ENCODE peak calls at places on chromosomes 5 and 9, in eight cellular contexts. One of them, this sample, is unnamed.

GRCh38 chr9:134301387-134302129 is 24.7 kb upstream of the RXRA start:
- DNase-seq in Daoy: peak; percentile 91
- DNase-seq in RWPE1: no peak
- DNase-seq in SK-MEL-5: no peak
- DNase-seq in C1 segment of cervical spinal cord: no peak
- DNase-seq in neuronal stem cell: no peak
- DNase-seq in SW 1271: no peak
- DNase-seq in stimulated activated CD4-positive, alpha-beta T cell treated with anti-CD3 and anti-CD28 coated beads, Interleukin-1b, Interleukin-23, amount 100 ng/mL, for 48 hours: peak; percentile 78
- DNase-seq in this sample: no peak

GRCh38 chr9:103816146-103816545 is 278.0 kb upstream of the SMC2 start:
- DNase-seq in Daoy: no peak
- DNase-seq in RWPE1: no peak
- DNase-seq in SK-MEL-5: no peak
- DNase-seq in C1 segment of cervical spinal cord: no peak
- DNase-seq in neuronal stem cell: no peak
- DNase-seq in SW 1271: no peak
- DNase-seq in stimulated activated CD4-positive, alpha-beta T cell treated with anti-CD3 and anti-CD28 coated beads, Interleukin-1b, Interleukin-23, amount 100 ng/mL, for 48 hours: no peak
- DNase-seq in this sample: no peak

GRCh38 chr5:147911427-147911826 is 5.1 kb upstream of the C5orf46 start:
- DNase-seq in Daoy: no peak
- DNase-seq in RWPE1: no peak
- DNase-seq in SK-MEL-5: no peak
- DNase-seq in C1 segment of cervical spinal cord: peak; percentile 19
- DNase-seq in neuronal stem cell: no peak
- DNase-seq in SW 1271: no peak
- DNase-seq in stimulated activated CD4-positive, alpha-beta T cell treated with anti-CD3 and anti-CD28 coated beads, Interleukin-1b, Interleukin-23, amount 100 ng/mL, for 48 hours: no peak
- DNase-seq in this sample: no peak

GRCh38 chr5:57276353-57276752 is 102.5 kb downstream of the GPBP1 start:
- DNase-seq in Daoy: no peak
- DNase-seq in RWPE1: no peak
- DNase-seq in SK-MEL-5: peak; percentile 51
- DNase-seq in C1 segment of cervical spinal cord: no peak
- DNase-seq in neuronal stem cell: no peak
- DNase-seq in SW 1271: no peak
- DNase-seq in stimulated activated CD4-positive, alpha-beta T cell treated with anti-CD3 and anti-CD28 coated beads, Interleukin-1b, Interleukin-23, amount 100 ng/mL, for 48 hours: peak; percentile 14
- DNase-seq in this sample: no peak

GRCh38 chr5:138177936-138178515 is 404 bp downstream of the BRD8 start:
- DNase-seq in Daoy: peak; percentile 30
- DNase-seq in RWPE1: peak; percentile 73
- DNase-seq in SK-MEL-5: peak; percentile 42
- DNase-seq in C1 segment of cervical spinal cord: peak; percentile 18
- DNase-seq in neuronal stem cell: no peak
- DNase-seq in SW 1271: peak; percentile 24
- DNase-seq in stimulated activated CD4-positive, alpha-beta T cell treated with anti-CD3 and anti-CD28 coated beads, Interleukin-1b, Interleukin-23, amount 100 ng/mL, for 48 hours: peak; percentile 12
- DNase-seq in this sample: peak; percentile 34

GRCh38 chr9:131856105-131856504 is 116.2 kb upstream of the RAPGEF1 start:
- DNase-seq in Daoy: no peak
- DNase-seq in RWPE1: no peak
- DNase-seq in SK-MEL-5: no peak
- DNase-seq in C1 segment of cervical spinal cord: no peak
- DNase-seq in neuronal stem cell: no peak
- DNase-seq in SW 1271: no peak
- DNase-seq in stimulated activated CD4-positive, alpha-beta T cell treated with anti-CD3 and anti-CD28 coated beads, Interleukin-1b, Interleukin-23, amount 100 ng/mL, for 48 hours: no peak
- DNase-seq in this sample: no peak

GRCh38 chr5:174505621-174506020 is 218.8 kb upstream of the MSX2 start:
- DNase-seq in Daoy: peak; percentile 87
- DNase-seq in RWPE1: peak; percentile 74
- DNase-seq in SK-MEL-5: peak; percentile 86
- DNase-seq in C1 segment of cervical spinal cord: no peak
- DNase-seq in neuronal stem cell: no peak
- DNase-seq in SW 1271: no peak
- DNase-seq in stimulated activated CD4-positive, alpha-beta T cell treated with anti-CD3 and anti-CD28 coated beads, Interleukin-1b, Interleukin-23, amount 100 ng/mL, for 48 hours: no peak
- DNase-seq in this sample: peak; percentile 46

GRCh38 chr5:109689740-109690455 is at the start of gene MAN2A1:
- DNase-seq in Daoy: peak; percentile 82
- DNase-seq in RWPE1: peak; percentile 78
- DNase-seq in SK-MEL-5: peak; percentile 59
- DNase-seq in C1 segment of cervical spinal cord: peak; percentile 76
- DNase-seq in neuronal stem cell: peak; percentile 73
- DNase-seq in SW 1271: peak; percentile 29
- DNase-seq in stimulated activated CD4-positive, alpha-beta T cell treated with anti-CD3 and anti-CD28 coated beads, Interleukin-1b, Interleukin-23, amount 100 ng/mL, for 48 hours: peak; percentile 79
- DNase-seq in this sample: peak; percentile 80

GRCh38 chr9:108270041-108270440 is 585.7 kb downstream of the ACTL7B start:
- DNase-seq in Daoy: peak; percentile 50
- DNase-seq in RWPE1: peak; percentile 56
- DNase-seq in SK-MEL-5: no peak
- DNase-seq in C1 segment of cervical spinal cord: no peak
- DNase-seq in neuronal stem cell: no peak
- DNase-seq in SW 1271: no peak
- DNase-seq in stimulated activated CD4-positive, alpha-beta T cell treated with anti-CD3 and anti-CD28 coated beads, Interleukin-1b, Interleukin-23, amount 100 ng/mL, for 48 hours: no peak
- DNase-seq in this sample: no peak

GRCh38 chr9:91949293-91949945 is 609 bp downstream of the ROR2 start:
- DNase-seq in Daoy: peak; percentile 65
- DNase-seq in RWPE1: no peak
- DNase-seq in SK-MEL-5: no peak
- DNase-seq in C1 segment of cervical spinal cord: no peak
- DNase-seq in neuronal stem cell: peak; percentile 41
- DNase-seq in SW 1271: no peak
- DNase-seq in stimulated activated CD4-positive, alpha-beta T cell treated with anti-CD3 and anti-CD28 coated beads, Interleukin-1b, Interleukin-23, amount 100 ng/mL, for 48 hours: no peak
- DNase-seq in this sample: no peak

GRCh38 chr9:133813749-133814585 is 75.8 kb upstream of the SARDH start:
- DNase-seq in Daoy: no peak
- DNase-seq in RWPE1: no peak
- DNase-seq in SK-MEL-5: no peak
- DNase-seq in C1 segment of cervical spinal cord: no peak
- DNase-seq in neuronal stem cell: no peak
- DNase-seq in SW 1271: no peak
- DNase-seq in stimulated activated CD4-positive, alpha-beta T cell treated with anti-CD3 and anti-CD28 coated beads, Interleukin-1b, Interleukin-23, amount 100 ng/mL, for 48 hours: no peak
- DNase-seq in this sample: no peak

GRCh38 chr9:81002920-81003319 is 686.4 kb downstream of the TLE1 start:
- DNase-seq in Daoy: no peak
- DNase-seq in RWPE1: no peak
- DNase-seq in SK-MEL-5: no peak
- DNase-seq in C1 segment of cervical spinal cord: no peak
- DNase-seq in neuronal stem cell: no peak
- DNase-seq in SW 1271: no peak
- DNase-seq in stimulated activated CD4-positive, alpha-beta T cell treated with anti-CD3 and anti-CD28 coated beads, Interleukin-1b, Interleukin-23, amount 100 ng/mL, for 48 hours: no peak
- DNase-seq in this sample: no peak

GRCh38 chr5:127447822-127448221 is 69.6 kb upstream of the PRRC1 start:
- DNase-seq in Daoy: peak; percentile 57
- DNase-seq in RWPE1: no peak
- DNase-seq in SK-MEL-5: no peak
- DNase-seq in C1 segment of cervical spinal cord: no peak
- DNase-seq in neuronal stem cell: no peak
- DNase-seq in SW 1271: no peak
- DNase-seq in stimulated activated CD4-positive, alpha-beta T cell treated with anti-CD3 and anti-CD28 coated beads, Interleukin-1b, Interleukin-23, amount 100 ng/mL, for 48 hours: no peak
- DNase-seq in this sample: no peak

GRCh38 chr5:31412324-31412723 is 119.6 kb downstream of the DROSHA start:
- DNase-seq in Daoy: no peak
- DNase-seq in RWPE1: no peak
- DNase-seq in SK-MEL-5: no peak
- DNase-seq in C1 segment of cervical spinal cord: no peak
- DNase-seq in neuronal stem cell: no peak
- DNase-seq in SW 1271: no peak
- DNase-seq in stimulated activated CD4-positive, alpha-beta T cell treated with anti-CD3 and anti-CD28 coated beads, Interleukin-1b, Interleukin-23, amount 100 ng/mL, for 48 hours: no peak
- DNase-seq in this sample: no peak

GRCh38 chr5:141876628-141877477 is 1.4 kb downstream of the PCDH1 start:
- DNase-seq in Daoy: no peak
- DNase-seq in RWPE1: peak; percentile 47
- DNase-seq in SK-MEL-5: no peak
- DNase-seq in C1 segment of cervical spinal cord: no peak
- DNase-seq in neuronal stem cell: no peak
- DNase-seq in SW 1271: no peak
- DNase-seq in stimulated activated CD4-positive, alpha-beta T cell treated with anti-CD3 and anti-CD28 coated beads, Interleukin-1b, Interleukin-23, amount 100 ng/mL, for 48 hours: no peak
- DNase-seq in this sample: no peak

GRCh38 chr9:14096182-14096922 is 217.6 kb downstream of the NFIB start:
- DNase-seq in Daoy: peak; percentile 96
- DNase-seq in RWPE1: no peak
- DNase-seq in SK-MEL-5: peak; percentile 53
- DNase-seq in C1 segment of cervical spinal cord: no peak
- DNase-seq in neuronal stem cell: no peak
- DNase-seq in SW 1271: no peak
- DNase-seq in stimulated activated CD4-positive, alpha-beta T cell treated with anti-CD3 and anti-CD28 coated beads, Interleukin-1b, Interleukin-23, amount 100 ng/mL, for 48 hours: no peak
- DNase-seq in this sample: no peak

GRCh38 chr9:69237702-69238295 is 63.7 kb downstream of the TJP2 start:
- DNase-seq in Daoy: no peak
- DNase-seq in RWPE1: no peak
- DNase-seq in SK-MEL-5: no peak
- DNase-seq in C1 segment of cervical spinal cord: no peak
- DNase-seq in neuronal stem cell: no peak
- DNase-seq in SW 1271: no peak
- DNase-seq in stimulated activated CD4-positive, alpha-beta T cell treated with anti-CD3 and anti-CD28 coated beads, Interleukin-1b, Interleukin-23, amount 100 ng/mL, for 48 hours: no peak
- DNase-seq in this sample: no peak

GRCh38 chr5:103617090-103617489 is 54.5 kb upstream of the NUDT12 start:
- DNase-seq in Daoy: no peak
- DNase-seq in RWPE1: no peak
- DNase-seq in SK-MEL-5: no peak
- DNase-seq in C1 segment of cervical spinal cord: no peak
- DNase-seq in neuronal stem cell: no peak
- DNase-seq in SW 1271: no peak
- DNase-seq in stimulated activated CD4-positive, alpha-beta T cell treated with anti-CD3 and anti-CD28 coated beads, Interleukin-1b, Interleukin-23, amount 100 ng/mL, for 48 hours: no peak
- DNase-seq in this sample: no peak

GRCh38 chr9:92292338-92293074 is 991 bp downstream of the IARS1 start:
- DNase-seq in Daoy: no peak
- DNase-seq in RWPE1: peak; percentile 44
- DNase-seq in SK-MEL-5: no peak
- DNase-seq in C1 segment of cervical spinal cord: no peak
- DNase-seq in neuronal stem cell: no peak
- DNase-seq in SW 1271: no peak
- DNase-seq in stimulated activated CD4-positive, alpha-beta T cell treated with anti-CD3 and anti-CD28 coated beads, Interleukin-1b, Interleukin-23, amount 100 ng/mL, for 48 hours: no peak
- DNase-seq in this sample: peak; percentile 93

GRCh38 chr9:130665431-130666392 is 1.3 kb downstream of the PRDM12 start:
- DNase-seq in Daoy: no peak
- DNase-seq in RWPE1: no peak
- DNase-seq in SK-MEL-5: no peak
- DNase-seq in C1 segment of cervical spinal cord: no peak
- DNase-seq in neuronal stem cell: no peak
- DNase-seq in SW 1271: no peak
- DNase-seq in stimulated activated CD4-positive, alpha-beta T cell treated with anti-CD3 and anti-CD28 coated beads, Interleukin-1b, Interleukin-23, amount 100 ng/mL, for 48 hours: no peak
- DNase-seq in this sample: no peak